ENCODE peak calls at places on chromosomes 2 and 18, in nine cellular contexts. Z is GM12865; S is IMR-90; O is thoracic aorta; N is AG04450; L is right lobe of liver; T is CD8-positive, alpha-beta T cell; Q is OCI-LY7; E is right atrium auricular region. G is an unnamed sample.
A peak's percentile ranks its signal among the peaks of the same experiment; 100 is the strongest.

GRCh38 chr18:11522992-11523391 is 86.4 kb upstream of the SLC35G4 start:
- DNase-seq in Z (no peak), N (no peak), L (no peak), Q (no peak), T (no peak), E (no peak), S (no peak), O (no peak), G (no peak)

GRCh38 chr2:17672583-17673317 is 80.9 kb downstream of the SMC6 start:
- DNase-seq in Z (peak; percentile 24), N (no peak), E (no peak), L (no peak), Q (no peak), S (peak; percentile 79), O (no peak), T (no peak), G (peak; percentile 44)

GRCh38 chr2:18503686-18504085 is 56.8 kb downstream of the RDH14 start:
- DNase-seq in L (no peak), N (no peak), Z (no peak), Q (no peak), S (no peak), T (no peak), O (no peak), E (no peak), G (no peak)

GRCh38 chr2:103153580-103153979 is 391.7 kb downstream of the TMEM182 start:
- DNase-seq in O (no peak), T (no peak), L (no peak), Q (no peak), S (no peak), E (no peak), Z (no peak), N (no peak), G (no peak)

GRCh38 chr2:184767059-184767458 is 168.7 kb downstream of the ZNF804A start:
- DNase-seq in N (no peak), O (no peak), Q (no peak), T (no peak), S (no peak), E (no peak), Z (no peak), L (no peak), G (no peak)

GRCh38 chr18:44700652-44701051 is 20.0 kb downstream of the SETBP1 start:
- DNase-seq in L (peak; percentile 81), Z (no peak), T (no peak), S (no peak), N (no peak), Q (no peak), E (no peak), O (no peak), G (peak; percentile 47)

GRCh38 chr18:28045880-28046279 is 131.1 kb downstream of the CDH2 start:
- DNase-seq in Z (no peak), T (no peak), N (no peak), O (no peak), L (no peak), S (peak; percentile 36), Q (no peak), E (no peak), G (no peak)

GRCh38 chr2:176763111-176763510 is 449.5 kb upstream of the HNRNPA3 start:
- DNase-seq in O (no peak), T (no peak), S (no peak), E (no peak), Q (no peak), L (no peak), N (no peak), Z (no peak), G (no peak)

GRCh38 chr2:230864605-230865323 is at the start of gene ITM2C:
- DNase-seq in O (no peak), Z (peak; percentile 83), T (peak; percentile 82), L (peak; percentile 65), N (peak; percentile 7), E (no peak), S (peak; percentile 62), Q (peak; percentile 10), G (peak; percentile 43)

GRCh38 chr2:67323209-67323991 is 73.7 kb upstream of the ETAA1 start:
- DNase-seq in L (no peak), Z (no peak), S (no peak), N (no peak), E (no peak), Q (no peak), O (no peak), T (no peak), G (peak; percentile 69)

GRCh38 chr2:41907716-41908328 is 140.0 kb upstream of the PKDCC start:
- DNase-seq in E (no peak), T (no peak), S (peak; percentile 16), Q (no peak), Z (peak; percentile 9), L (no peak), N (no peak), O (no peak), G (no peak)

GRCh38 chr2:9168851-9169250 is 37.8 kb upstream of the ASAP2 start:
- DNase-seq in O (no peak), Z (no peak), S (no peak), N (no peak), T (no peak), L (no peak), E (no peak), Q (no peak), G (no peak)

GRCh38 chr2:223316346-223316745 is 264.4 kb downstream of the KCNE4 start:
- DNase-seq in O (no peak), S (no peak), T (no peak), Q (no peak), Z (no peak), L (no peak), N (no peak), E (no peak), G (no peak)

DNA sequence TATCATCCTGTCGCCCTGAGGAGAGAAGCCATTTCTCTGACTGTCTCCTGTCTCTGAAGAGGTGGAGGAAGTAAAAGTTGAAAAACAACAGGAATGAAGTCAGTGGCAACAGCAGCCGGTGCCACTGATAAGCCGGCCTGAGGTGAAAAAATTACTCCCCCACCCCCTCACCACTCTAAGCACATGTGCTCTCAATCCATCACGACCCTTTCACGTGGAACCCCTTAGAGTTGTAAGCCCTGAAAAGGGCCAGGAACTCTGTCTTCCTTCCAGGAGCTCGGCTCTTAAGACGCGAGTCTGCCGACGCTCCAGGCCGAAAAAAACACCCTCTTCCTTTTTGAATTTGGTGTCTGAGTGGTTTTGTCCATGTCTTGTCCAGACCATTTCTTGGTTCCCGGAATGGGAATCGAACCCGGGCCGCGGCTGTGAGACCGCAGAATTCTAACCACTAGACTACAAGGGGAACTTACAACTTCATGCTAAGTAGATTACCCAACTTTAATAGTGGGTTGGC is 40.7 kb upstream of the TRIM43 start:
- DNase-seq in L (no peak), N (no peak), O (no peak), Z (no peak), Q (no peak), E (no peak), S (no peak), T (no peak), G (no peak)
- H3K4me3 ChIP-seq in L (no peak overlapping the region), N (no peak overlapping the region), O (no peak overlapping the region), Z (no peak overlapping the region), Q (no peak overlapping the region), E (no peak overlapping the region), S (no peak overlapping the region), T (no peak overlapping the region), G (no peak overlapping the region)

DNA sequence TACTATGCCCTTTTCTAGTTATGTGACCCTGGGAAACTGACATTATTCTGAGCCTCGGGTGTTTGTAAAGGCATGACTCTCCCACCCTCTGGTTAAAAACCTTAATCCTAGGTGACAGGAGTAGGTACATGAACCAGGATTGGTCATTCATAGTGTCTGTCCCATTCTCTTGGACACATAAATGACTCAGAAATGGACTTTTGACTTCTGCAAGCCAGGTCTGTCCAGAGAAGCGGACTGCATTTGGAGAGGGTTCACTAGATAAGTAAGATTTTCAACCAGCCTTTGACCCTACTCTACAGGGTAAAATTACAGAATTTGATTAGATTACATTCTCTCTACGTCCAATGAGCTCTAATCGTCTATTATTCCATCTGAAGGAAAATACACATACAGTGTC is 285.9 kb downstream of the DPP10 start:
- DNase-seq in S (no peak), T (no peak), L (no peak), Q (no peak), N (no peak), Z (no peak), O (no peak), E (no peak), G (no peak)
- H3K4me3 ChIP-seq in S (no peak overlapping the region), T (no peak overlapping the region), L (no peak overlapping the region), Q (no peak overlapping the region), N (no peak overlapping the region), Z (no peak overlapping the region), O (no peak overlapping the region), E (no peak overlapping the region), G (no peak overlapping the region)

GRCh38 chr18:72541871-72542690 is 2.1 kb downstream of the CBLN2 start:
- DNase-seq in T (no peak), S (no peak), O (no peak), Q (no peak), N (no peak), E (no peak), Z (no peak), L (no peak), G (no peak)

GRCh38 chr18:72539861-72540260 is 4.3 kb downstream of the CBLN2 start:
- DNase-seq in N (no peak), Z (no peak), S (no peak), T (no peak), Q (no peak), O (no peak), L (no peak), E (no peak), G (no peak)

GRCh38 chr18:72543362-72544055 is 633 bp downstream of the CBLN2 start:
- DNase-seq in L (no peak), S (no peak), Q (no peak), N (no peak), Z (no peak), O (no peak), E (no peak), T (no peak), G (no peak)

GRCh38 chr18:72542993-72543361 is 1.2 kb downstream of the CBLN2 start:
- DNase-seq in Z (no peak), Q (no peak), T (no peak), S (no peak), L (no peak), N (no peak), O (no peak), E (no peak), G (no peak)

DNA sequence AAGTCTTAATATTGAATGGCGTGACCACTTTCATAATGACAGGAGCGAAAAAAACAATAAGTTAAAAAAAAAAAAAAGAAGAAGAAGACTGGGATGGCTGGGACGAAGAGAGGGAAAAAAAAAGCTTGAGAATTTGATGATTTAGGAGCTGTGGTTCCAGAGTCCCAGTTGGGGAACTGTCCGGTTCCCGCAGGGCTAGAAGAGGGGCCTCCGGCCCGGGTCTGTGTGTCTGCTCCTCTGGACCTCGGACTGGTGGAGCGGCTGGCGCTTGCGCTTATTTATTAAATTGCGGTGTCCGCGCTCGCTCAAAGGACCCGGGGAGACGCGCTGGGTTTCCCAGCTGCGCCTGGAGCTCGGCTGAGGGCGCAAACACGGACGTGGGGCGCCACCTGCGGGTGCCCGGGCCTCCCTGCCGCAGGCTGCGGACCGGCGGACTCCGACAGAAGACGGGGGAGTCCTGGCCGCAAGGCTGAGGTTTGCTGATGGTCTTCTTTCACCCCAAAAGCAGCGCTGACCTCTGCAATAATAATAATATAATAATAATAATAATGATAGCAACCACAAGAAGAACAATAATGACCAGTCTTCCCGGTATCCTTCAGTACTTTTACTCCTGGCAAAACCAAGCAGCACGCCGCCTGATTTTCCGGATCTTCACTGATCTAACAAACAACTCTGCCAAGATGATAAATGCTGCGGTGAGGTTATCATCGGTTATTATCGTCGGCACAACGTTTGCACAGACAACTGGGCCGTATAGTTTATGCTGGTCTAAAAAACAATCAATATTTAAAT is at the start of gene CBLN2:
- DNase-seq in Q (no peak), N (peak; percentile 8), E (no peak), Z (peak; percentile 66), L (peak; percentile 66), O (no peak), T (no peak), S (peak; percentile 18), G (peak; percentile 56)
- H3K4me3 ChIP-seq in Q (no peak within 1 kb of the TSS), N (peak within 1 kb of the TSS; percentile 7), E (no peak within 1 kb of the TSS), Z (no peak within 1 kb of the TSS), L (no peak within 1 kb of the TSS), O (peak within 1 kb of the TSS; percentile 9), T (no peak within 1 kb of the TSS), S (no peak within 1 kb of the TSS), G (peak within 1 kb of the TSS; percentile 50)

GRCh38 chr2:158459161-158460003 is 2.6 kb downstream of the PKP4 start:
- DNase-seq in N (no peak), L (no peak), Z (no peak), Q (no peak), O (no peak), S (no peak), E (no peak), T (no peak), G (peak; percentile 25)
- H3K4me3 ChIP-seq in N (peak overlapping the region; percentile 86), L (peak overlapping the region; percentile 85), Z (no peak overlapping the region), Q (peak overlapping the region; percentile 80), O (peak overlapping the region; percentile 93), S (peak overlapping the region; percentile 6), E (no peak overlapping the region), T (no peak overlapping the region), G (peak overlapping the region; percentile 86)

G was measured in fibroblast of the aortic adventitia.